ENCODE peak calls at places on chromosomes 13 and 19, in five cellular contexts. One of them, this sample, is unnamed.

GRCh38 chr19:48745208-48745995 is 1.3 kb downstream of the IZUMO1 start:
- DNase-seq in epithelial cell of esophagus: peak
- DNase-seq in cardiac muscle cell: peak
- DNase-seq in fibroblast of lung: peak
- DNase-seq in A549: peak
- DNase-seq in this sample: peak

GRCh38 chr13:24086642-24087041 is 73.9 kb upstream of the SPATA13 start:
- DNase-seq in epithelial cell of esophagus: no peak
- DNase-seq in A549: no peak
- DNase-seq in fibroblast of lung: no peak
- DNase-seq in cardiac muscle cell: no peak
- DNase-seq in this sample: no peak

GRCh38 chr19:21835810-21836444 is at the start of gene ZNF43:
- DNase-seq in fibroblast of lung: peak
- DNase-seq in A549: peak
- DNase-seq in cardiac muscle cell: peak
- DNase-seq in epithelial cell of esophagus: peak
- DNase-seq in this sample: peak

GRCh38 chr13:34155931-34156607 is 338.1 kb downstream of the RFC3 start:
- DNase-seq in epithelial cell of esophagus: peak
- DNase-seq in cardiac muscle cell: peak
- DNase-seq in fibroblast of lung: peak
- DNase-seq in A549: peak
- DNase-seq in this sample: peak

GRCh38 chr19:1503089-1503924 is 9.5 kb downstream of the ADAMTSL5 start:
- DNase-seq in epithelial cell of esophagus: peak
- DNase-seq in cardiac muscle cell: peak
- DNase-seq in fibroblast of lung: no peak
- DNase-seq in A549: peak
- DNase-seq in this sample: peak

GRCh38 chr13:107799001-107799400 is 416.3 kb downstream of the LIG4 start:
- DNase-seq in fibroblast of lung: no peak
- DNase-seq in A549: no peak
- DNase-seq in epithelial cell of esophagus: no peak
- DNase-seq in cardiac muscle cell: peak
- DNase-seq in this sample: no peak

GRCh38 chr13:44093607-44094583 is 214.2 kb downstream of the LACC1 start:
- DNase-seq in fibroblast of lung: peak
- DNase-seq in cardiac muscle cell: peak
- DNase-seq in epithelial cell of esophagus: no peak
- DNase-seq in A549: no peak
- DNase-seq in this sample: no peak

GRCh38 chr13:50969691-50970090 is 60.1 kb downstream of the RNASEH2B start:
- DNase-seq in epithelial cell of esophagus: peak
- DNase-seq in cardiac muscle cell: peak
- DNase-seq in fibroblast of lung: peak
- DNase-seq in A549: peak
- DNase-seq in this sample: peak

GRCh38 chr13:102825921-102826706 is 19.7 kb upstream of the ERCC5 start:
- DNase-seq in fibroblast of lung: peak
- DNase-seq in epithelial cell of esophagus: peak
- DNase-seq in cardiac muscle cell: peak
- DNase-seq in A549: no peak
- DNase-seq in this sample: peak

GRCh38 chr19:43664008-43664407 is 6.0 kb downstream of the PLAUR start:
- DNase-seq in cardiac muscle cell: no peak
- DNase-seq in A549: no peak
- DNase-seq in fibroblast of lung: no peak
- DNase-seq in epithelial cell of esophagus: no peak
- DNase-seq in this sample: no peak

GRCh38 chr13:99931462-99931861 is 40.1 kb downstream of the ZIC5 start:
- DNase-seq in fibroblast of lung: no peak
- DNase-seq in A549: no peak
- DNase-seq in epithelial cell of esophagus: no peak
- DNase-seq in cardiac muscle cell: no peak
- DNase-seq in this sample: no peak

GRCh38 chr19:10111405-10111811 is at the start of gene P2RY11:
- DNase-seq in fibroblast of lung: no peak
- DNase-seq in epithelial cell of esophagus: no peak
- DNase-seq in cardiac muscle cell: no peak
- DNase-seq in A549: no peak
- DNase-seq in this sample: no peak

GRCh38 chr13:60759499-60759898 is 362.5 kb downstream of the TDRD3 start:
- DNase-seq in A549: peak
- DNase-seq in fibroblast of lung: peak
- DNase-seq in epithelial cell of esophagus: peak
- DNase-seq in cardiac muscle cell: peak
- DNase-seq in this sample: no peak

GRCh38 chr13:42977219-42977659 is 14.8 kb downstream of the EPSTI1 start:
- DNase-seq in A549: no peak
- DNase-seq in fibroblast of lung: no peak
- DNase-seq in epithelial cell of esophagus: no peak
- DNase-seq in cardiac muscle cell: no peak
- DNase-seq in this sample: no peak

GRCh38 chr19:40630571-40631160 is 29.5 kb downstream of the LTBP4 start:
- DNase-seq in cardiac muscle cell: no peak
- DNase-seq in A549: no peak
- DNase-seq in fibroblast of lung: no peak
- DNase-seq in epithelial cell of esophagus: no peak
- DNase-seq in this sample: no peak

GRCh38 chr19:17909017-17909732 is 23.6 kb upstream of the CCDC124 start:
- DNase-seq in epithelial cell of esophagus: peak
- DNase-seq in cardiac muscle cell: no peak
- DNase-seq in A549: no peak
- DNase-seq in fibroblast of lung: no peak
- DNase-seq in this sample: no peak

GRCh38 chr19:13762635-13763235 is 1.6 kb upstream of the MRI1 start:
- DNase-seq in fibroblast of lung: no peak
- DNase-seq in epithelial cell of esophagus: no peak
- DNase-seq in A549: no peak
- DNase-seq in cardiac muscle cell: no peak
- DNase-seq in this sample: no peak

GRCh38 chr19:8423821-8424223 is 10.7 kb downstream of the MARCHF2 start:
- DNase-seq in epithelial cell of esophagus: peak
- DNase-seq in fibroblast of lung: peak
- DNase-seq in A549: peak
- DNase-seq in cardiac muscle cell: peak
- DNase-seq in this sample: peak

GRCh38 chr13:46288570-46289259 is 77.0 kb downstream of the LRRC63 start:
- DNase-seq in A549: peak
- DNase-seq in epithelial cell of esophagus: peak
- DNase-seq in fibroblast of lung: peak
- DNase-seq in cardiac muscle cell: peak
- DNase-seq in this sample: no peak

GRCh38 chr13:28719656-28720055 is 886 bp upstream of the SLC46A3 start:
- DNase-seq in A549: no peak
- DNase-seq in cardiac muscle cell: peak
- DNase-seq in fibroblast of lung: peak
- DNase-seq in epithelial cell of esophagus: peak
- DNase-seq in this sample: peak

GRCh38 chr19:6070179-6071102 is 39.9 kb downstream of the RFX2 start:
- DNase-seq in cardiac muscle cell: no peak
- DNase-seq in epithelial cell of esophagus: no peak
- DNase-seq in fibroblast of lung: no peak
- DNase-seq in A549: no peak
- DNase-seq in this sample: no peak

GRCh38 chr19:37505958-37506386 is 767 bp upstream of the ZNF793 start:
- DNase-seq in epithelial cell of esophagus: no peak
- DNase-seq in fibroblast of lung: no peak
- DNase-seq in A549: no peak
- DNase-seq in cardiac muscle cell: no peak
- DNase-seq in this sample: no peak

GRCh38 chr13:73337511-73337910 is 278.7 kb downstream of the KLF5 start:
- DNase-seq in fibroblast of lung: peak
- DNase-seq in cardiac muscle cell: no peak
- DNase-seq in epithelial cell of esophagus: peak
- DNase-seq in A549: no peak
- DNase-seq in this sample: no peak

GRCh38 chr13:44573790-44574465 is 2.2 kb downstream of the TSC22D1 start:
- DNase-seq in fibroblast of lung: peak
- DNase-seq in epithelial cell of esophagus: peak
- DNase-seq in A549: peak
- DNase-seq in cardiac muscle cell: peak
- DNase-seq in this sample: peak

GRCh38 chr13:65461590-65461989 is 1768.5 kb downstream of the PCDH9 start:
- DNase-seq in epithelial cell of esophagus: no peak
- DNase-seq in A549: no peak
- DNase-seq in fibroblast of lung: peak
- DNase-seq in cardiac muscle cell: peak
- DNase-seq in this sample: peak

GRCh38 chr19:15419413-15420025 is 731 bp upstream of the AKAP8L start:
- DNase-seq in cardiac muscle cell: peak
- DNase-seq in fibroblast of lung: no peak
- DNase-seq in epithelial cell of esophagus: no peak
- DNase-seq in A549: no peak
- DNase-seq in this sample: peak

GRCh38 chr19:14167594-14168138 is 31.3 kb upstream of the ASF1B start:
- DNase-seq in epithelial cell of esophagus: no peak
- DNase-seq in fibroblast of lung: no peak
- DNase-seq in cardiac muscle cell: no peak
- DNase-seq in A549: no peak
- DNase-seq in this sample: no peak

GRCh38 chr19:1085053-1085658 is 10.0 kb downstream of the POLR2E start:
- DNase-seq in epithelial cell of esophagus: peak
- DNase-seq in fibroblast of lung: no peak
- DNase-seq in A549: no peak
- DNase-seq in cardiac muscle cell: no peak
- DNase-seq in this sample: no peak

GRCh38 chr19:29260477-29261317 is 47.7 kb upstream of the UQCRFS1 start:
- DNase-seq in A549: peak
- DNase-seq in fibroblast of lung: no peak
- DNase-seq in cardiac muscle cell: peak
- DNase-seq in epithelial cell of esophagus: peak
- DNase-seq in this sample: peak
- TF ChIP-seq CTCF in A549: peak
- TF ChIP-seq CTCF in fibroblast of lung: no peak
- TF ChIP-seq CTCF in cardiac muscle cell: peak
- TF ChIP-seq CTCF in epithelial cell of esophagus: no peak
- TF ChIP-seq CTCF in this sample: peak

GRCh38 chr13:98143601-98144500 is 957 bp downstream of the FARP1 start:
- DNase-seq in fibroblast of lung: peak
- DNase-seq in epithelial cell of esophagus: peak
- DNase-seq in cardiac muscle cell: peak
- DNase-seq in A549: no peak
- DNase-seq in this sample: peak
- H3K4me3 ChIP-seq in fibroblast of lung: peak
- H3K4me3 ChIP-seq in epithelial cell of esophagus: peak
- H3K4me3 ChIP-seq in cardiac muscle cell: peak
- H3K4me3 ChIP-seq in A549: peak
- H3K4me3 ChIP-seq in this sample: peak

GRCh38 chr13:49311816-49312215 is 64.1 kb downstream of the CDADC1 start:
- DNase-seq in cardiac muscle cell: no peak
- DNase-seq in A549: no peak
- DNase-seq in fibroblast of lung: no peak
- DNase-seq in epithelial cell of esophagus: no peak
- DNase-seq in this sample: no peak
- TF ChIP-seq CTCF in cardiac muscle cell: no peak
- TF ChIP-seq CTCF in A549: no peak
- TF ChIP-seq CTCF in fibroblast of lung: no peak
- TF ChIP-seq CTCF in epithelial cell of esophagus: no peak
- TF ChIP-seq CTCF in this sample: no peak

DNA sequence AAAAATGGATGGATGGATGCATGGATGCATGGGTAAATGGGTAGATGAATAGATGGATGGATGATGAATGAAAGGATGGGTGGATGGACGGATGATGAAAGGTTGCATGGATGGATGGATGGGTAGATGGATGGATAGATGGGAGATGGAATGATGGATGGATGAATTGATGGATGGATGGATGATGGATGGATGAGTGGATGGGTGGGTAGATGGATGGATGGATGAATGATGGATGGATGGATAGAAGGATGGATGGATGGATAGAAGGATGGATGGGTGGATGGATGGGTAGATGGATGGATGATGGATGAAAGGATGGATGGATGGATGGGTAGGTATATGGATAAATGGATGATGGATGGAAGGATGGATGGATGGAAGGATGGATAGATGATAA is 115.1 kb upstream of the LSM14A start:
- DNase-seq in epithelial cell of esophagus: no peak
- DNase-seq in fibroblast of lung: no peak
- DNase-seq in A549: no peak
- DNase-seq in cardiac muscle cell: no peak
- DNase-seq in this sample: no peak
- H3K4me3 ChIP-seq in epithelial cell of esophagus: no peak
- H3K4me3 ChIP-seq in fibroblast of lung: no peak
- H3K4me3 ChIP-seq in A549: no peak
- H3K4me3 ChIP-seq in cardiac muscle cell: no peak
- H3K4me3 ChIP-seq in this sample: no peak

GRCh38 chr13:114146629-114147028 is 14.2 kb upstream of the RASA3 start:
- DNase-seq in cardiac muscle cell: no peak
- DNase-seq in fibroblast of lung: no peak
- DNase-seq in epithelial cell of esophagus: no peak
- DNase-seq in A549: no peak
- DNase-seq in this sample: no peak
- TF ChIP-seq CTCF in cardiac muscle cell: peak
- TF ChIP-seq CTCF in fibroblast of lung: peak
- TF ChIP-seq CTCF in epithelial cell of esophagus: no peak
- TF ChIP-seq CTCF in A549: no peak
- TF ChIP-seq CTCF in this sample: no peak

GRCh38 chr19:49929121-49929610 is at the start of the genes ATF5 and NUP62:
- DNase-seq in cardiac muscle cell: peak
- DNase-seq in A549: peak
- DNase-seq in fibroblast of lung: peak
- DNase-seq in epithelial cell of esophagus: peak
- DNase-seq in this sample: peak

GRCh38 chr19:49931293-49932040 is 2.2 kb upstream of the NUP62 start:
- DNase-seq in fibroblast of lung: no peak
- DNase-seq in cardiac muscle cell: no peak
- DNase-seq in epithelial cell of esophagus: no peak
- DNase-seq in A549: no peak
- DNase-seq in this sample: no peak

GRCh38 chr19:49932041-49932451 is 2.7 kb upstream of the NUP62 start:
- DNase-seq in cardiac muscle cell: no peak
- DNase-seq in A549: no peak
- DNase-seq in fibroblast of lung: no peak
- DNase-seq in epithelial cell of esophagus: peak
- DNase-seq in this sample: no peak

GRCh38 chr19:49929611-49930482 is 543 bp upstream of the NUP62 start:
- DNase-seq in epithelial cell of esophagus: peak
- DNase-seq in fibroblast of lung: peak
- DNase-seq in cardiac muscle cell: peak
- DNase-seq in A549: peak
- DNase-seq in this sample: peak

GRCh38 chr19:49930483-49931011 is 1.2 kb upstream of the NUP62 start:
- DNase-seq in epithelial cell of esophagus: no peak
- DNase-seq in A549: peak
- DNase-seq in cardiac muscle cell: peak
- DNase-seq in fibroblast of lung: no peak
- DNase-seq in this sample: peak
- H3K4me3 ChIP-seq in epithelial cell of esophagus: no peak
- H3K4me3 ChIP-seq in A549: peak
- H3K4me3 ChIP-seq in cardiac muscle cell: peak
- H3K4me3 ChIP-seq in fibroblast of lung: peak
- H3K4me3 ChIP-seq in this sample: peak